ENCODE peak calls at places on chromosomes 1 and 21, in nine cellular contexts. One of them, this sample, is unnamed.

GRCh38 chr1:63968663-63969460 is 195.0 kb downstream of the ROR1 start:
- DNase-seq in endothelial cell: no peak
- DNase-seq in cardiac muscle cell: no peak
- DNase-seq in osteocyte: no peak
- DNase-seq in pancreas: peak
- DNase-seq in fibroblast of lung: peak
- DNase-seq in epithelial cell of esophagus: no peak
- DNase-seq in glutamatergic neuron: no peak
- DNase-seq in heart left ventricle: peak
- DNase-seq in this sample: no peak

GRCh38 chr1:3611170-3612019 is at the start of gene MEGF6:
- DNase-seq in endothelial cell: peak
- DNase-seq in epithelial cell of esophagus: peak
- DNase-seq in glutamatergic neuron: peak
- DNase-seq in cardiac muscle cell: peak
- DNase-seq in osteocyte: peak
- DNase-seq in pancreas: peak
- DNase-seq in heart left ventricle: peak
- DNase-seq in fibroblast of lung: peak
- DNase-seq in this sample: peak

GRCh38 chr1:151326619-151327222 is 495 bp downstream of the PI4KB start:
- DNase-seq in epithelial cell of esophagus: peak
- DNase-seq in endothelial cell: peak
- DNase-seq in osteocyte: no peak
- DNase-seq in glutamatergic neuron: peak
- DNase-seq in fibroblast of lung: peak
- DNase-seq in cardiac muscle cell: peak
- DNase-seq in heart left ventricle: peak
- DNase-seq in pancreas: peak
- DNase-seq in this sample: peak

GRCh38 chr1:6601865-6602668 is 602 bp downstream of the KLHL21 start:
- DNase-seq in endothelial cell: no peak
- DNase-seq in osteocyte: no peak
- DNase-seq in fibroblast of lung: peak
- DNase-seq in heart left ventricle: no peak
- DNase-seq in cardiac muscle cell: no peak
- DNase-seq in glutamatergic neuron: no peak
- DNase-seq in pancreas: peak
- DNase-seq in epithelial cell of esophagus: peak
- DNase-seq in this sample: peak

GRCh38 chr21:15062566-15062965 is 2.2 kb downstream of the NRIP1 start:
- DNase-seq in epithelial cell of esophagus: peak
- DNase-seq in endothelial cell: no peak
- DNase-seq in heart left ventricle: no peak
- DNase-seq in osteocyte: no peak
- DNase-seq in pancreas: no peak
- DNase-seq in glutamatergic neuron: no peak
- DNase-seq in cardiac muscle cell: peak
- DNase-seq in fibroblast of lung: peak
- DNase-seq in this sample: no peak

GRCh38 chr1:39919545-39919944 is 17.8 kb upstream of the MYCL start:
- DNase-seq in osteocyte: no peak
- DNase-seq in cardiac muscle cell: peak
- DNase-seq in fibroblast of lung: peak
- DNase-seq in endothelial cell: peak
- DNase-seq in heart left ventricle: no peak
- DNase-seq in epithelial cell of esophagus: peak
- DNase-seq in pancreas: no peak
- DNase-seq in glutamatergic neuron: no peak
- DNase-seq in this sample: peak

GRCh38 chr1:32255072-32256071 is 4.3 kb downstream of the LCK start:
- DNase-seq in fibroblast of lung: no peak
- DNase-seq in glutamatergic neuron: no peak
- DNase-seq in endothelial cell: no peak
- DNase-seq in osteocyte: no peak
- DNase-seq in epithelial cell of esophagus: no peak
- DNase-seq in pancreas: no peak
- DNase-seq in heart left ventricle: no peak
- DNase-seq in cardiac muscle cell: no peak
- DNase-seq in this sample: no peak

GRCh38 chr1:7561331-7561921 is 209.7 kb upstream of the VAMP3 start:
- DNase-seq in heart left ventricle: no peak
- DNase-seq in osteocyte: no peak
- DNase-seq in cardiac muscle cell: peak
- DNase-seq in glutamatergic neuron: peak
- DNase-seq in pancreas: no peak
- DNase-seq in endothelial cell: peak
- DNase-seq in epithelial cell of esophagus: no peak
- DNase-seq in fibroblast of lung: no peak
- DNase-seq in this sample: peak

GRCh38 chr1:63705058-63705457 is 68.8 kb upstream of the ROR1 start:
- DNase-seq in endothelial cell: no peak
- DNase-seq in pancreas: peak
- DNase-seq in heart left ventricle: no peak
- DNase-seq in osteocyte: no peak
- DNase-seq in fibroblast of lung: no peak
- DNase-seq in cardiac muscle cell: no peak
- DNase-seq in epithelial cell of esophagus: no peak
- DNase-seq in glutamatergic neuron: no peak
- DNase-seq in this sample: no peak

GRCh38 chr1:236315518-236315917 is 33.8 kb upstream of the ERO1B start:
- DNase-seq in fibroblast of lung: no peak
- DNase-seq in pancreas: no peak
- DNase-seq in osteocyte: no peak
- DNase-seq in endothelial cell: no peak
- DNase-seq in cardiac muscle cell: no peak
- DNase-seq in glutamatergic neuron: no peak
- DNase-seq in heart left ventricle: no peak
- DNase-seq in epithelial cell of esophagus: no peak
- DNase-seq in this sample: no peak

GRCh38 chr1:167219646-167220536 is 795 bp upstream of the POU2F1 start:
- DNase-seq in endothelial cell: peak
- DNase-seq in pancreas: peak
- DNase-seq in osteocyte: peak
- DNase-seq in epithelial cell of esophagus: peak
- DNase-seq in fibroblast of lung: peak
- DNase-seq in cardiac muscle cell: peak
- DNase-seq in glutamatergic neuron: peak
- DNase-seq in heart left ventricle: peak
- DNase-seq in this sample: peak

GRCh38 chr1:209367031-209367813 is 216.3 kb upstream of the CAMK1G start:
- DNase-seq in heart left ventricle: no peak
- DNase-seq in glutamatergic neuron: no peak
- DNase-seq in endothelial cell: no peak
- DNase-seq in pancreas: no peak
- DNase-seq in fibroblast of lung: peak
- DNase-seq in cardiac muscle cell: peak
- DNase-seq in osteocyte: no peak
- DNase-seq in epithelial cell of esophagus: peak
- DNase-seq in this sample: no peak

GRCh38 chr1:247681288-247681897 is 1.9 kb upstream of the OR13G1 start:
- DNase-seq in endothelial cell: peak
- DNase-seq in fibroblast of lung: peak
- DNase-seq in cardiac muscle cell: peak
- DNase-seq in pancreas: peak
- DNase-seq in epithelial cell of esophagus: peak
- DNase-seq in heart left ventricle: no peak
- DNase-seq in osteocyte: no peak
- DNase-seq in glutamatergic neuron: peak
- DNase-seq in this sample: peak

GRCh38 chr1:18646776-18647410 is 16.2 kb downstream of the PAX7 start:
- DNase-seq in epithelial cell of esophagus: no peak
- DNase-seq in endothelial cell: no peak
- DNase-seq in fibroblast of lung: no peak
- DNase-seq in glutamatergic neuron: no peak
- DNase-seq in cardiac muscle cell: no peak
- DNase-seq in heart left ventricle: no peak
- DNase-seq in pancreas: no peak
- DNase-seq in osteocyte: no peak
- DNase-seq in this sample: no peak

GRCh38 chr1:209328178-209328577 is 255.3 kb upstream of the CAMK1G start:
- DNase-seq in fibroblast of lung: no peak
- DNase-seq in glutamatergic neuron: no peak
- DNase-seq in epithelial cell of esophagus: no peak
- DNase-seq in heart left ventricle: no peak
- DNase-seq in endothelial cell: no peak
- DNase-seq in osteocyte: no peak
- DNase-seq in pancreas: no peak
- DNase-seq in cardiac muscle cell: no peak
- DNase-seq in this sample: no peak

GRCh38 chr21:15289896-15290841 is 225.4 kb upstream of the NRIP1 start:
- DNase-seq in cardiac muscle cell: no peak
- DNase-seq in fibroblast of lung: no peak
- DNase-seq in epithelial cell of esophagus: no peak
- DNase-seq in pancreas: peak
- DNase-seq in heart left ventricle: no peak
- DNase-seq in glutamatergic neuron: peak
- DNase-seq in endothelial cell: peak
- DNase-seq in osteocyte: no peak
- DNase-seq in this sample: no peak

GRCh38 chr1:158098256-158098655 is 82.4 kb upstream of the CD1D start:
- DNase-seq in glutamatergic neuron: no peak
- DNase-seq in heart left ventricle: no peak
- DNase-seq in osteocyte: no peak
- DNase-seq in pancreas: no peak
- DNase-seq in epithelial cell of esophagus: peak
- DNase-seq in cardiac muscle cell: no peak
- DNase-seq in fibroblast of lung: no peak
- DNase-seq in endothelial cell: no peak
- DNase-seq in this sample: no peak

GRCh38 chr1:218739426-218739825 is 394.3 kb downstream of the TGFB2 start:
- DNase-seq in glutamatergic neuron: no peak
- DNase-seq in epithelial cell of esophagus: no peak
- DNase-seq in cardiac muscle cell: peak
- DNase-seq in endothelial cell: no peak
- DNase-seq in fibroblast of lung: peak
- DNase-seq in osteocyte: peak
- DNase-seq in heart left ventricle: peak
- DNase-seq in pancreas: no peak
- DNase-seq in this sample: no peak

DNA sequence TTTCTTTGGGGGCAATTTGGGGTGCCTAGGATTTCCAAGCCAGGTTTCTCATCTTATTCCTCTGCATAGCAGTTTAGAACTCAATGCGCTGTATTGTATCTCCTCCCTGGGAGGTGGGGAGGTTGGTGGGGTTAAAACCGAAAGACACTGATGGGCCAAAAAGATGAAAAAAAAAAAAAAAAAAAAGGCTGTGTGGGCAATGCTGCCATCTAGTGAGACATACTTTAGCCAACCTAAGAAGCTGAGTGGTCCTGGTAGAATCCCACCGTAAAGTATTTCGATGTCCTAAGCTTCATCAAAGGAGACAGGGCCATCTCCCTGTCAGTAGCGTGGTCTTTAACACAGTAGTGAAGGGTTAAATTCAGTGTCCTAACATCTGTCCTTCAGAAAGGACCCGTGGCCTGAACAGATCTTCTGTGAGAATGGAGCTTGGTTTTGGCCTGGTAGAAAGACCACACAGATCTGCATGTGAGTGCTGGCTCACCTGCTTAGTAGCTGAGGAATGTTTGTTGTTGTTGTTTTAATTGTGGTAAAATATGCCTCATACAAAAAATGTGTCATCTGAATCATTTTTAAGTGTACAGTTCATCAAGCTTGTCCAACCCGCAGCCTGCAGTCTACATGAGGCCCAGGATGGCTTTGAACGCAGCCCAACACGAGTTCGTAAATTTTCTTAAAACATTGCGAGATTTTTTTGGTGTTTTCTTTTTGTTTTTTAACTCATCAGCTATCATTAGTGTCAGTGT is 226.2 kb downstream of the KIF26B start:
- DNase-seq in heart left ventricle: no peak
- DNase-seq in pancreas: no peak
- DNase-seq in fibroblast of lung: peak
- DNase-seq in epithelial cell of esophagus: no peak
- DNase-seq in endothelial cell: no peak
- DNase-seq in cardiac muscle cell: no peak
- DNase-seq in glutamatergic neuron: no peak
- DNase-seq in osteocyte: no peak
- DNase-seq in this sample: no peak
- TF ChIP-seq CTCF in heart left ventricle: peak
- TF ChIP-seq CTCF in pancreas: no peak
- TF ChIP-seq CTCF in fibroblast of lung: peak
- TF ChIP-seq CTCF in epithelial cell of esophagus: no peak
- TF ChIP-seq CTCF in endothelial cell: peak
- TF ChIP-seq CTCF in cardiac muscle cell: peak
- TF ChIP-seq CTCF in glutamatergic neuron: no peak
- TF ChIP-seq CTCF in osteocyte: peak
- TF ChIP-seq CTCF in this sample: no peak

GRCh38 chr1:161367684-161368398 is at the start of gene CFAP126:
- DNase-seq in endothelial cell: peak
- DNase-seq in osteocyte: no peak
- DNase-seq in cardiac muscle cell: peak
- DNase-seq in glutamatergic neuron: peak
- DNase-seq in epithelial cell of esophagus: peak
- DNase-seq in fibroblast of lung: peak
- DNase-seq in heart left ventricle: peak
- DNase-seq in pancreas: peak
- DNase-seq in this sample: peak
- TF ChIP-seq CTCF in endothelial cell: no peak
- TF ChIP-seq CTCF in osteocyte: peak
- TF ChIP-seq CTCF in cardiac muscle cell: peak
- TF ChIP-seq CTCF in glutamatergic neuron: no peak
- TF ChIP-seq CTCF in epithelial cell of esophagus: no peak
- TF ChIP-seq CTCF in fibroblast of lung: no peak
- TF ChIP-seq CTCF in heart left ventricle: peak
- TF ChIP-seq CTCF in pancreas: no peak
- TF ChIP-seq CTCF in this sample: peak

GRCh38 chr1:73813726-73814125 is 384.2 kb downstream of the LRRIQ3 start:
- DNase-seq in pancreas: no peak
- DNase-seq in glutamatergic neuron: no peak
- DNase-seq in fibroblast of lung: no peak
- DNase-seq in endothelial cell: no peak
- DNase-seq in osteocyte: no peak
- DNase-seq in heart left ventricle: no peak
- DNase-seq in cardiac muscle cell: no peak
- DNase-seq in epithelial cell of esophagus: peak
- DNase-seq in this sample: no peak
- TF ChIP-seq CTCF in pancreas: no peak
- TF ChIP-seq CTCF in glutamatergic neuron: no peak
- TF ChIP-seq CTCF in fibroblast of lung: no peak
- TF ChIP-seq CTCF in endothelial cell: no peak
- TF ChIP-seq CTCF in osteocyte: no peak
- TF ChIP-seq CTCF in heart left ventricle: no peak
- TF ChIP-seq CTCF in cardiac muscle cell: no peak
- TF ChIP-seq CTCF in epithelial cell of esophagus: no peak
- TF ChIP-seq CTCF in this sample: no peak

GRCh38 chr1:207495816-207496792 is at the start of gene CR1:
- DNase-seq in pancreas: peak
- DNase-seq in osteocyte: no peak
- DNase-seq in glutamatergic neuron: peak
- DNase-seq in epithelial cell of esophagus: no peak
- DNase-seq in fibroblast of lung: peak
- DNase-seq in heart left ventricle: peak
- DNase-seq in endothelial cell: peak
- DNase-seq in cardiac muscle cell: peak
- DNase-seq in this sample: peak
- TF ChIP-seq CTCF in pancreas: no peak
- TF ChIP-seq CTCF in osteocyte: no peak
- TF ChIP-seq CTCF in glutamatergic neuron: no peak
- TF ChIP-seq CTCF in epithelial cell of esophagus: no peak
- TF ChIP-seq CTCF in fibroblast of lung: no peak
- TF ChIP-seq CTCF in heart left ventricle: no peak
- TF ChIP-seq CTCF in endothelial cell: no peak
- TF ChIP-seq CTCF in cardiac muscle cell: no peak
- TF ChIP-seq CTCF in this sample: no peak

This sample was measured in GM13976.